ENCODE peak calls at places on chromosomes 5 and 9, in eight cellular contexts. T is activated CD4-positive, alpha-beta T cell treated with anti-CD3 and anti-CD28 coated beads for 24 hours; X is stimulated activated CD4-positive, alpha-beta T cell treated with anti-CD3 and anti-CD28 coated beads, Interleukin-15, amount 100 ng/mL, for 24 hours; W is iris pigment epithelial cell; Q is adipocyte; N is T-cell; D is GM13976; E is iPS-NIHi11. P is an unnamed sample.

GRCh38 chr5:76608833-76609232 is 14.4 kb downstream of the F2RL2 start:
- DNase-seq in T (no peak), X (no peak), W (peak; percentile 89), Q (peak; percentile 31), N (no peak), D (peak; percentile 32), E (no peak), P (no peak)

GRCh38 chr9:84991506-84991855 is 322.0 kb downstream of the NTRK2 start:
- DNase-seq in T (no peak), X (no peak), W (no peak), Q (no peak), N (no peak), D (no peak), E (no peak), P (no peak)

GRCh38 chr9:133054966-133055365 is 6.8 kb upstream of the CEL start:
- DNase-seq in T (no peak), X (no peak), W (peak; percentile 41), Q (peak; percentile 87), N (no peak), D (no peak), E (no peak), P (no peak)

GRCh38 chr5:3837544-3837943 is 241.9 kb downstream of the IRX1 start:
- DNase-seq in T (no peak), X (no peak), W (no peak), Q (no peak), N (no peak), D (no peak), E (no peak), P (no peak)

GRCh38 chr9:88173378-88173999 is 35.2 kb upstream of the SPATA31C2 start:
- DNase-seq in T (peak; percentile 19), X (peak; percentile 63), W (peak; percentile 81), Q (peak; percentile 61), N (peak; percentile 48), D (peak; percentile 39), E (peak; percentile 66), P (peak; percentile 75)

GRCh38 chr5:54388411-54388810 is 67.1 kb upstream of the HSPB3 start:
- DNase-seq in T (no peak), X (no peak), W (no peak), Q (no peak), N (no peak), D (no peak), E (no peak), P (no peak)

GRCh38 chr9:124137009-124137943 is 120.5 kb upstream of the NEK6 start:
- DNase-seq in T (no peak), X (no peak), W (no peak), Q (no peak), N (no peak), D (peak; percentile 79), E (no peak), P (no peak)

GRCh38 chr5:144121577-144121976 is 48.9 kb downstream of the YIPF5 start:
- DNase-seq in T (no peak), X (no peak), W (peak; percentile 62), Q (no peak), N (no peak), D (no peak), E (no peak), P (no peak)

GRCh38 chr5:88842784-88843183 is 40.2 kb downstream of the MEF2C start:
- DNase-seq in T (no peak), X (no peak), W (no peak), Q (no peak), N (no peak), D (no peak), E (no peak), P (no peak)

GRCh38 chr9:70427161-70427945 is 12.9 kb upstream of the KLF9 start:
- DNase-seq in T (no peak), X (no peak), W (no peak), Q (peak; percentile 22), N (no peak), D (no peak), E (no peak), P (no peak)

GRCh38 chr5:83919071-83920041 is 198.7 kb upstream of the HAPLN1 start:
- DNase-seq in T (no peak), X (no peak), W (peak; percentile 64), Q (peak; percentile 46), N (no peak), D (no peak), E (no peak), P (no peak)

GRCh38 chr5:16808936-16809815 is 126.9 kb downstream of the MYO10 start:
- DNase-seq in T (no peak), X (no peak), W (no peak), Q (peak; percentile 62), N (no peak), D (no peak), E (no peak), P (no peak)

GRCh38 chr5:113061851-113062631 is 85.4 kb downstream of the DCP2 start:
- DNase-seq in T (no peak), X (no peak), W (peak; percentile 84), Q (peak; percentile 67), N (no peak), D (no peak), E (no peak), P (no peak)

GRCh38 chr9:109072133-109072692 is 47.5 kb downstream of the TMEM245 start:
- DNase-seq in T (no peak), X (no peak), W (no peak), Q (no peak), N (no peak), D (no peak), E (no peak), P (no peak)

GRCh38 chr5:38466444-38467189 is 89.8 kb downstream of the LIFR start:
- DNase-seq in T (no peak), X (no peak), W (no peak), Q (no peak), N (no peak), D (peak; percentile 33), E (no peak), P (no peak)

GRCh38 chr9:131370638-131371037 is 23.2 kb upstream of the PRRC2B start:
- DNase-seq in T (no peak), X (no peak), W (no peak), Q (no peak), N (no peak), D (no peak), E (no peak), P (no peak)

GRCh38 chr9:36834736-36835135 is 199.3 kb downstream of the PAX5 start:
- DNase-seq in T (no peak), X (no peak), W (no peak), Q (no peak), N (no peak), D (no peak), E (no peak), P (no peak)

GRCh38 chr5:29122306-29122705 is 2071.2 kb upstream of the CDH6 start:
- DNase-seq in T (no peak), X (no peak), W (no peak), Q (no peak), N (no peak), D (no peak), E (no peak), P (no peak)

GRCh38 chr5:147688965-147689364 is 93.6 kb downstream of the JAKMIP2 start:
- DNase-seq in T (no peak), X (no peak), W (peak; percentile 35), Q (peak; percentile 50), N (no peak), D (no peak), E (no peak), P (no peak)

GRCh38 chr9:100190339-100190738 is 91.3 kb downstream of the INVS start:
- DNase-seq in T (no peak), X (no peak), W (no peak), Q (no peak), N (no peak), D (no peak), E (no peak), P (no peak)

GRCh38 chr9:129225815-129226214 is 47.8 kb upstream of the IER5L start:
- DNase-seq in T (no peak), X (peak; percentile 60), W (peak; percentile 84), Q (peak; percentile 72), N (peak; percentile 47), D (no peak), E (peak; percentile 84), P (peak; percentile 42)

GRCh38 chr9:4170231-4170630 is 129.6 kb downstream of the GLIS3 start:
- DNase-seq in T (no peak), X (no peak), W (no peak), Q (no peak), N (no peak), D (no peak), E (no peak), P (no peak)

GRCh38 chr9:126126807-126127206 is 199.8 kb upstream of the MVB12B start:
- DNase-seq in T (no peak), X (no peak), W (no peak), Q (no peak), N (no peak), D (peak; percentile 4), E (no peak), P (no peak)

P was measured in activated naive CD4-positive, alpha-beta T cell treated with anti-CD3 and anti-CD28 coated beads for 36 hours.